ENCODE peak calls at places on chromosomes 1 and 21, in eight cellular contexts. O is AML-193; W is endodermal cell; N is T-helper 2 cell; Q is HuH-7; E is M059J; S is neural progenitor cell; J is activated naive CD8-positive, alpha-beta T cell treated with anti-CD3 and anti-CD28 coated beads, Interleukin-2, amount 50 U/mL, for 24 hours. Y is an unnamed sample.

GRCh38 chr1:234889643-234890042 is 239.0 kb downstream of the TOMM20 start:
- DNase-seq in O (no peak), W (no peak), N (no peak), Q (no peak), E (peak; percentile 76), S (no peak), J (no peak), Y (peak; percentile 49)

GRCh38 chr21:33036430-33037162 is 10.9 kb downstream of the OLIG2 start:
- DNase-seq in O (peak; percentile 90), W (peak; percentile 63), N (no peak), Q (no peak), E (peak; percentile 79), S (no peak), J (peak; percentile 18), Y (peak; percentile 44)

GRCh38 chr1:36836196-36836883 is 198.0 kb downstream of the GRIK3 start:
- DNase-seq in O (no peak), W (no peak), N (no peak), Q (no peak), E (no peak), S (no peak), J (no peak), Y (no peak)

GRCh38 chr1:38451541-38451993 is 405.0 kb upstream of the POU3F1 start:
- DNase-seq in O (no peak), W (peak; percentile 83), N (no peak), Q (no peak), E (peak; percentile 48), S (peak; percentile 52), J (no peak), Y (no peak)

GRCh38 chr1:169367686-169368405 is at the start of the genes BLZF1 and NME7:
- DNase-seq in O (peak; percentile 95), W (peak; percentile 98), N (peak; percentile 97), Q (peak; percentile 76), E (peak; percentile 99), S (peak; percentile 97), J (peak; percentile 97), Y (peak; percentile 95)

GRCh38 chr1:54763814-54764131 is 550 bp downstream of the PARS2 start:
- DNase-seq in O (no peak), W (no peak), N (no peak), Q (no peak), E (no peak), S (no peak), J (no peak), Y (no peak)

GRCh38 chr1:2088434-2088833 is 38.2 kb downstream of the PRKCZ start:
- DNase-seq in O (no peak), W (no peak), N (no peak), Q (no peak), E (peak; percentile 60), S (peak; percentile 27), J (no peak), Y (no peak)

GRCh38 chr1:34757386-34757785 is 2.2 kb upstream of the GJB4 start:
- DNase-seq in O (no peak), W (no peak), N (no peak), Q (no peak), E (no peak), S (no peak), J (no peak), Y (no peak)

GRCh38 chr1:98051065-98051675 is 130.3 kb upstream of the DPYD start:
- DNase-seq in O (peak; percentile 60), W (peak; percentile 92), N (peak; percentile 29), Q (peak; percentile 58), E (peak; percentile 76), S (peak; percentile 82), J (peak; percentile 70), Y (peak; percentile 74)

GRCh38 chr1:89660086-89660946 is 27.4 kb downstream of the LRRC8C start:
- DNase-seq in O (no peak), W (no peak), N (no peak), Q (no peak), E (no peak), S (no peak), J (no peak), Y (no peak)

GRCh38 chr1:186574951-186575747 is 105.1 kb downstream of the PTGS2 start:
- DNase-seq in O (peak; percentile 72), W (no peak), N (no peak), Q (no peak), E (peak; percentile 88), S (no peak), J (no peak), Y (no peak)

GRCh38 chr1:115969509-115969908 is 6.8 kb upstream of the SLC22A15 start:
- DNase-seq in O (no peak), W (peak; percentile 93), N (no peak), Q (no peak), E (no peak), S (peak; percentile 82), J (no peak), Y (no peak)